ENCODE peak calls at places on chromosomes 7 and 10, in four cellular contexts. B is A549, E is T-helper 2 cell, R is posterior cingulate gyrus. Z is an unnamed sample.

GRCh38 chr10:133130602-133131001 is 29.4 kb upstream of the KNDC1 start:
- DNase-seq in E (no peak), B (no peak), R (no peak), Z (no peak)

GRCh38 chr10:5533098-5533731 is 8.5 kb downstream of the CALML3 start:
- DNase-seq in B (no peak), R (no peak), E (no peak), Z (no peak)

GRCh38 chr10:102090772-102091171 is 25.6 kb downstream of the HPS6 start:
- DNase-seq in R (no peak), B (no peak), E (no peak), Z (no peak)

GRCh38 chr10:74930962-74931361 is 104.6 kb downstream of the KAT6B start:
- DNase-seq in B (no peak), R (no peak), E (no peak), Z (no peak)

GRCh38 chr7:114865564-114865963 is 56.3 kb upstream of the MDFIC start:
- DNase-seq in B (peak), E (peak), R (no peak), Z (peak)

GRCh38 chr10:109587366-109587765 is 335.9 kb downstream of the XPNPEP1 start:
- DNase-seq in E (no peak), R (no peak), B (no peak), Z (no peak)

GRCh38 chr10:118799779-118800178 is 45.0 kb upstream of the CACUL1 start:
- DNase-seq in E (no peak), B (peak), R (no peak), Z (no peak)

GRCh38 chr7:98284335-98285036 is 3.0 kb downstream of the BRI3 start:
- DNase-seq in B (peak), R (no peak), E (no peak), Z (no peak)

GRCh38 chr10:100109670-100110069 is 28.0 kb upstream of the CPN1 start:
- DNase-seq in B (no peak), R (no peak), E (no peak), Z (no peak)

GRCh38 chr7:108226723-108227359 is 96.7 kb upstream of the LAMB4 start:
- DNase-seq in R (no peak), B (no peak), E (no peak), Z (no peak)

GRCh38 chr7:128235469-128235868 is 5.6 kb upstream of the LEP start:
- DNase-seq in B (no peak), R (no peak), E (no peak), Z (no peak)

GRCh38 chr7:47150497-47151260 is 431.2 kb downstream of the TNS3 start:
- DNase-seq in R (no peak), E (no peak), B (no peak), Z (no peak)

GRCh38 chr7:104903044-104903443 is 111.0 kb upstream of the KMT2E start:
- DNase-seq in R (no peak), B (no peak), E (no peak), Z (no peak)

GRCh38 chr10:96632974-96633373 is 46.2 kb upstream of the TM9SF3 start:
- DNase-seq in R (no peak), B (no peak), E (no peak), Z (no peak)

GRCh38 chr7:114082567-114082933 is 163.7 kb upstream of the PPP1R3A start:
- DNase-seq in B (no peak), E (no peak), R (no peak), Z (no peak)

GRCh38 chr10:43136432-43136831 is 1.8 kb upstream of the CSGALNACT2 start:
- DNase-seq in B (no peak), R (no peak), E (no peak), Z (no peak)

GRCh38 chr10:80506189-80506575 is 31.5 kb upstream of the SH2D4B start:
- DNase-seq in R (no peak), E (no peak), B (peak), Z (no peak)

GRCh38 chr10:69801434-69802315 is at the start of gene COL13A1:
- DNase-seq in E (no peak), B (peak), R (no peak), Z (no peak)

GRCh38 chr7:25857376-25858067 is 294.5 kb upstream of the NFE2L3 start:
- DNase-seq in E (no peak), R (no peak), B (peak), Z (no peak)

GRCh38 chr10:124025638-124026336 is 67.6 kb downstream of the CHST15 start:
- DNase-seq in B (peak), E (no peak), R (no peak), Z (no peak)

GRCh38 chr10:89384474-89385324 is 6.8 kb downstream of the IFIT1B start:
- DNase-seq in B (no peak), E (no peak), R (no peak), Z (no peak)

GRCh38 chr7:147535619-147536200 is 1054.9 kb upstream of the C7orf33 start:
- DNase-seq in B (no peak), E (no peak), R (no peak), Z (no peak)

GRCh38 chr10:88318803-88319202 is 264.3 kb downstream of the RNLS start:
- DNase-seq in E (no peak), R (no peak), B (peak), Z (no peak)

GRCh38 chr10:6044651-6045599 is 17.2 kb downstream of the IL2RA start:
- DNase-seq in B (no peak), E (no peak), R (no peak), Z (no peak)

GRCh38 chr7:138092486-138093028 is 16.3 kb downstream of the AKR1D1 start:
- DNase-seq in R (no peak), B (no peak), E (no peak), Z (no peak)

GRCh38 chr10:97659589-97659988 is 19.1 kb downstream of the PI4K2A start:
- DNase-seq in E (no peak), R (no peak), B (no peak), Z (no peak)

GRCh38 chr10:93463723-93464511 is 18.2 kb downstream of the MYOF start:
- DNase-seq in R (no peak), E (no peak), B (peak), Z (no peak)

GRCh38 chr7:116630932-116631449 is 41.0 kb upstream of the MET start:
- DNase-seq in E (no peak), B (peak), R (no peak), Z (no peak)

GRCh38 chr7:30159698-30160143 is 24.9 kb downstream of the MTURN start:
- DNase-seq in E (no peak), R (no peak), B (peak), Z (no peak)

GRCh38 chr7:1512781-1513656 is 8.8 kb upstream of the INTS1 start:
- DNase-seq in B (peak), R (peak), E (peak), Z (no peak)

GRCh38 chr7:51187941-51188340 is 128.7 kb downstream of the COBL start:
- DNase-seq in R (peak), E (no peak), B (peak), Z (no peak)

GRCh38 chr10:31083765-31084184 is 52.1 kb upstream of the ZNF438 start:
- DNase-seq in E (peak), R (no peak), B (peak), Z (peak)